ENCODE peak calls at places on chromosomes 6 and 20, in ten cellular contexts. One of them, this sample, is unnamed. For H3K4me1 and H3K36me3, the result is how much of the 10 kb centered on the place peaks cover.

GRCh38 chr6:136114661-136115060 is 135.4 kb downstream of the MTFR2 start:
- DNase-seq in PC-3: no peak
- DNase-seq in heart left ventricle: no peak
- DNase-seq in colonic mucosa: no peak
- DNase-seq in body of pancreas: no peak
- DNase-seq in breast epithelium: no peak
- DNase-seq in GM23248: no peak
- DNase-seq in cardiac muscle cell: no peak
- DNase-seq in PC-9: no peak
- DNase-seq in Peyer's patch: no peak
- DNase-seq in this sample: no peak

GRCh38 chr6:75505426-75505825 is 11.8 kb upstream of the FILIP1 start:
- DNase-seq in PC-3: no peak
- DNase-seq in Peyer's patch: no peak
- DNase-seq in breast epithelium: no peak
- DNase-seq in colonic mucosa: no peak
- DNase-seq in GM23248: no peak
- DNase-seq in heart left ventricle: no peak
- DNase-seq in cardiac muscle cell: no peak
- DNase-seq in PC-9: no peak
- DNase-seq in body of pancreas: no peak
- DNase-seq in this sample: no peak

GRCh38 chr20:63881451-63882226 is 13.3 kb upstream of the DNAJC5 start:
- DNase-seq in body of pancreas: no peak
- DNase-seq in PC-9: no peak
- DNase-seq in PC-3: no peak
- DNase-seq in heart left ventricle: no peak
- DNase-seq in Peyer's patch: no peak
- DNase-seq in colonic mucosa: no peak
- DNase-seq in GM23248: no peak
- DNase-seq in breast epithelium: no peak
- DNase-seq in cardiac muscle cell: no peak
- DNase-seq in this sample: no peak

GRCh38 chr6:110250058-110250457 is 69.8 kb downstream of the CDC40 start:
- DNase-seq in GM23248: no peak
- DNase-seq in breast epithelium: no peak
- DNase-seq in body of pancreas: no peak
- DNase-seq in PC-9: no peak
- DNase-seq in cardiac muscle cell: no peak
- DNase-seq in heart left ventricle: no peak
- DNase-seq in colonic mucosa: no peak
- DNase-seq in PC-3: no peak
- DNase-seq in Peyer's patch: no peak
- DNase-seq in this sample: no peak

GRCh38 chr6:18741741-18742140 is 354.6 kb downstream of the RNF144B start:
- DNase-seq in heart left ventricle: no peak
- DNase-seq in cardiac muscle cell: no peak
- DNase-seq in body of pancreas: no peak
- DNase-seq in PC-9: no peak
- DNase-seq in Peyer's patch: no peak
- DNase-seq in PC-3: no peak
- DNase-seq in GM23248: no peak
- DNase-seq in colonic mucosa: no peak
- DNase-seq in breast epithelium: no peak
- DNase-seq in this sample: no peak

GRCh38 chr6:118387921-118388701 is 160.0 kb upstream of the PLN start:
- DNase-seq in GM23248: peak
- DNase-seq in Peyer's patch: no peak
- DNase-seq in PC-9: no peak
- DNase-seq in colonic mucosa: no peak
- DNase-seq in breast epithelium: no peak
- DNase-seq in cardiac muscle cell: peak
- DNase-seq in body of pancreas: no peak
- DNase-seq in PC-3: peak
- DNase-seq in heart left ventricle: no peak
- DNase-seq in this sample: no peak

GRCh38 chr6:137389150-137389664 is 105.0 kb downstream of the OLIG3 start:
- DNase-seq in PC-9: no peak
- DNase-seq in body of pancreas: no peak
- DNase-seq in PC-3: peak
- DNase-seq in breast epithelium: no peak
- DNase-seq in GM23248: no peak
- DNase-seq in Peyer's patch: peak
- DNase-seq in cardiac muscle cell: peak
- DNase-seq in colonic mucosa: peak
- DNase-seq in heart left ventricle: no peak
- DNase-seq in this sample: no peak

GRCh38 chr6:155171747-155172191 is 92.0 kb upstream of the CLDN20 start:
- DNase-seq in cardiac muscle cell: peak
- DNase-seq in heart left ventricle: no peak
- DNase-seq in PC-9: no peak
- DNase-seq in Peyer's patch: no peak
- DNase-seq in GM23248: peak
- DNase-seq in breast epithelium: no peak
- DNase-seq in PC-3: no peak
- DNase-seq in body of pancreas: no peak
- DNase-seq in colonic mucosa: no peak
- DNase-seq in this sample: no peak

GRCh38 chr20:33839591-33839990 is 28.4 kb downstream of the CHMP4B start:
- DNase-seq in GM23248: no peak
- DNase-seq in breast epithelium: no peak
- DNase-seq in Peyer's patch: no peak
- DNase-seq in cardiac muscle cell: no peak
- DNase-seq in heart left ventricle: peak
- DNase-seq in PC-3: no peak
- DNase-seq in PC-9: no peak
- DNase-seq in body of pancreas: peak
- DNase-seq in colonic mucosa: peak
- DNase-seq in this sample: peak

GRCh38 chr20:33842346-33842745 is 31.2 kb downstream of the CHMP4B start:
- DNase-seq in breast epithelium: no peak
- DNase-seq in Peyer's patch: no peak
- DNase-seq in cardiac muscle cell: no peak
- DNase-seq in GM23248: no peak
- DNase-seq in heart left ventricle: no peak
- DNase-seq in PC-9: no peak
- DNase-seq in PC-3: no peak
- DNase-seq in colonic mucosa: no peak
- DNase-seq in body of pancreas: no peak
- DNase-seq in this sample: no peak

GRCh38 chr20:33840759-33841438 is 29.8 kb downstream of the CHMP4B start:
- DNase-seq in cardiac muscle cell: no peak
- DNase-seq in PC-3: no peak
- DNase-seq in heart left ventricle: no peak
- DNase-seq in breast epithelium: no peak
- DNase-seq in colonic mucosa: no peak
- DNase-seq in PC-9: no peak
- DNase-seq in GM23248: no peak
- DNase-seq in body of pancreas: no peak
- DNase-seq in Peyer's patch: no peak
- DNase-seq in this sample: no peak

GRCh38 chr20:33843854-33844253 is 32.7 kb downstream of the CHMP4B start:
- DNase-seq in cardiac muscle cell: no peak
- DNase-seq in PC-3: peak
- DNase-seq in Peyer's patch: peak
- DNase-seq in GM23248: no peak
- DNase-seq in PC-9: no peak
- DNase-seq in breast epithelium: no peak
- DNase-seq in heart left ventricle: no peak
- DNase-seq in colonic mucosa: peak
- DNase-seq in body of pancreas: peak
- DNase-seq in this sample: no peak

DNA sequence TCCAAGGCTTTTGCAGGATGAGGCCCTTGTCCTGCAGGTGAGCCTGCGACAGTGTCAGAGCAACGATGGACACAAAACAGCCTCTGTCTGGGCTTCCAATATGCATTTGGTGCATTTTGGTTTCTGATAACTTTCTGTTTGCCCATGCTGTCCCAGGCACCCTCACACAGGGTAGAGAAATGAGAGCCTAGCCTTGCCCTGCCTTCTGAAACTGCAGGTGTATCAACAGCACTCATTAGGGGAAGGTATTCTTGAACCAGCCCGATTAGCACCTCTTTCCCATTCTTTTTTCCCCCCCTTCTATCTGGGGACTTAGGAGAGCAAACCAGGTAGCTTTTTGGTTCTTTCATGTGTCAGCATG is 30.3 kb downstream of the CHMP4B start:
- DNase-seq in breast epithelium: no peak
- DNase-seq in cardiac muscle cell: no peak
- DNase-seq in heart left ventricle: no peak
- DNase-seq in PC-9: no peak
- DNase-seq in PC-3: no peak
- DNase-seq in Peyer's patch: no peak
- DNase-seq in body of pancreas: no peak
- DNase-seq in GM23248: no peak
- DNase-seq in colonic mucosa: no peak
- DNase-seq in this sample: no peak
- H3K4me1 ChIP-seq in breast epithelium: under half
- H3K4me1 ChIP-seq in cardiac muscle cell: half or more
- H3K4me1 ChIP-seq in heart left ventricle: half or more
- H3K4me1 ChIP-seq in PC-9: under half
- H3K4me1 ChIP-seq in PC-3: under half
- H3K4me1 ChIP-seq in Peyer's patch: under half
- H3K4me1 ChIP-seq in body of pancreas: half or more
- H3K4me1 ChIP-seq in GM23248: under half
- H3K4me1 ChIP-seq in colonic mucosa: half or more
- H3K4me1 ChIP-seq in this sample: half or more

GRCh38 chr6:40350193-40350941 is 236.8 kb downstream of the LRFN2 start:
- DNase-seq in breast epithelium: no peak
- DNase-seq in cardiac muscle cell: no peak
- DNase-seq in PC-9: no peak
- DNase-seq in Peyer's patch: no peak
- DNase-seq in PC-3: no peak
- DNase-seq in colonic mucosa: no peak
- DNase-seq in heart left ventricle: no peak
- DNase-seq in GM23248: no peak
- DNase-seq in body of pancreas: no peak
- DNase-seq in this sample: no peak
- H3K36me3 ChIP-seq in breast epithelium: under half
- H3K36me3 ChIP-seq in cardiac muscle cell: under half
- H3K36me3 ChIP-seq in PC-9: under half
- H3K36me3 ChIP-seq in Peyer's patch: under half
- H3K36me3 ChIP-seq in PC-3: under half
- H3K36me3 ChIP-seq in colonic mucosa: under half
- H3K36me3 ChIP-seq in heart left ventricle: under half
- H3K36me3 ChIP-seq in GM23248: under half
- H3K36me3 ChIP-seq in body of pancreas: under half
- H3K36me3 ChIP-seq in this sample: under half

DNA sequence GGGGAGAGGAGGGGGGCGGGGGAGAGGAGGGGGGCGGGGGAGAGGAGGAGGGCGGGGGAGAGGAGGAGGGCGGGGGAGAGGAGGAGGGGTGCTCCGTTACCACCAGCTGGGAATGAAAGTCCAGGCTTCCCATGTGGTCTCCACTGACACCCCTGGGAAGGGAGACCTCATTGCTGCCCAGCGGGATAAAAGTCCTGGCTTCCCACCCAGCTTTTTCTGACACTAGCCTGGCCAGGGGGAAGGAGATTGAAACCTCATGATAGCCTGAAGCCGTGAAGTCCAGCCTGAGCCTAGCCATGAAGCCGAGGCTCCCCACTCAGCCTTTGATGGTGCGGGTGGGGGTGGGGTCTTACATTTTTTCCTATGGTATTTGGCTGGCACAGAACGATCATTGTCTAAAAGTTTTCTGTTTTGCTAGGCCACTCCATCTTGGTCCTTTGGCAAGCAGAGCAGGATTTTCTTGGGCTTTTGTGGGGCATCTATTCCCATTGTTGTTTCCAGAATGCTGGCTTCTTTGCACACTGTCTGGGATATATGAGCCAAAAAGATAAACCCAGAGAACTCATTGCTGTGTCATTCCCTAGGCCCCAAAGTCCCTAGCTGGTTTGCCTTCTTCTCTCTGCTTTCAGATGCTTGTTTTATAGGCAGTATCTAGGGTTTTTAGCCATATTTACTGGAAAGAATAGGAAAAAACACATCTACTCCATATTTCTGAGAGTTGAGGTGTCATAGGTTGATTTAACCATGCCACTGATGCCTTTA is 67.9 kb upstream of the RNF24 start:
- DNase-seq in PC-3: no peak
- DNase-seq in body of pancreas: no peak
- DNase-seq in PC-9: no peak
- DNase-seq in cardiac muscle cell: no peak
- DNase-seq in GM23248: no peak
- DNase-seq in colonic mucosa: no peak
- DNase-seq in breast epithelium: peak
- DNase-seq in Peyer's patch: no peak
- DNase-seq in heart left ventricle: no peak
- DNase-seq in this sample: no peak
- H3K4me1 ChIP-seq in PC-3: under half
- H3K4me1 ChIP-seq in body of pancreas: under half
- H3K4me1 ChIP-seq in PC-9: under half
- H3K4me1 ChIP-seq in cardiac muscle cell: under half
- H3K4me1 ChIP-seq in GM23248: under half
- H3K4me1 ChIP-seq in colonic mucosa: under half
- H3K4me1 ChIP-seq in breast epithelium: under half
- H3K4me1 ChIP-seq in Peyer's patch: under half
- H3K4me1 ChIP-seq in heart left ventricle: under half
- H3K4me1 ChIP-seq in this sample: under half

GRCh38 chr6:130138116-130138908 is 84.4 kb downstream of the SAMD3 start:
- DNase-seq in Peyer's patch: no peak
- DNase-seq in PC-9: no peak
- DNase-seq in breast epithelium: no peak
- DNase-seq in GM23248: no peak
- DNase-seq in body of pancreas: no peak
- DNase-seq in PC-3: no peak
- DNase-seq in cardiac muscle cell: no peak
- DNase-seq in colonic mucosa: no peak
- DNase-seq in heart left ventricle: no peak
- DNase-seq in this sample: no peak

GRCh38 chr6:130138909-130139242 is 83.9 kb downstream of the SAMD3 start:
- DNase-seq in breast epithelium: no peak
- DNase-seq in PC-3: no peak
- DNase-seq in body of pancreas: no peak
- DNase-seq in heart left ventricle: no peak
- DNase-seq in cardiac muscle cell: no peak
- DNase-seq in GM23248: no peak
- DNase-seq in colonic mucosa: no peak
- DNase-seq in Peyer's patch: no peak
- DNase-seq in PC-9: no peak
- DNase-seq in this sample: no peak

GRCh38 chr6:130134594-130134993 is 88.2 kb downstream of the SAMD3 start:
- DNase-seq in GM23248: no peak
- DNase-seq in body of pancreas: no peak
- DNase-seq in PC-9: no peak
- DNase-seq in colonic mucosa: no peak
- DNase-seq in heart left ventricle: no peak
- DNase-seq in Peyer's patch: no peak
- DNase-seq in breast epithelium: no peak
- DNase-seq in cardiac muscle cell: no peak
- DNase-seq in PC-3: no peak
- DNase-seq in this sample: no peak

GRCh38 chr6:130140084-130140483 is 82.7 kb downstream of the SAMD3 start:
- DNase-seq in PC-3: no peak
- DNase-seq in cardiac muscle cell: peak
- DNase-seq in breast epithelium: no peak
- DNase-seq in GM23248: peak
- DNase-seq in heart left ventricle: no peak
- DNase-seq in PC-9: no peak
- DNase-seq in body of pancreas: no peak
- DNase-seq in colonic mucosa: no peak
- DNase-seq in Peyer's patch: no peak
- DNase-seq in this sample: no peak

DNA sequence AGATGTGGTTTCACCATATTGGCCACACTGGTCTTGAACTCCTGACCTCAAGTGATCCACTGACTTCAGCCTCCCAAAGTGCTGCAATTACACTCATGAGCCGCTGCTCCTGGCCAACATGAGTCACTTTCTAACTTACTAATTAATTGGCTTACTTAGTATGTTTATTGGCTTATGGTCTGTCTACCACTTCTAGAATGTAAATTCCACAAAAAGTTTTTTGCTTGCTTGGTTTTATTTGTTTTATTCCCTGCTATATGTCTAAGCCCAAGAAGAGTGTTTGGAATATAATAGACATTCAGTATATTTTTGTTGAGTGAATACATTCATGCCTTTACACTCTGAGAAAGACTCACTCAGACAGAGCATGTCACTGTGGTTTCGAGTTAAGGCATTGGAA is 85.9 kb downstream of the SAMD3 start:
- DNase-seq in body of pancreas: no peak
- DNase-seq in breast epithelium: no peak
- DNase-seq in GM23248: no peak
- DNase-seq in cardiac muscle cell: no peak
- DNase-seq in PC-3: no peak
- DNase-seq in PC-9: no peak
- DNase-seq in heart left ventricle: no peak
- DNase-seq in Peyer's patch: no peak
- DNase-seq in colonic mucosa: no peak
- DNase-seq in this sample: no peak
- H3K36me3 ChIP-seq in body of pancreas: under half
- H3K36me3 ChIP-seq in breast epithelium: under half
- H3K36me3 ChIP-seq in GM23248: under half
- H3K36me3 ChIP-seq in cardiac muscle cell: under half
- H3K36me3 ChIP-seq in PC-3: under half
- H3K36me3 ChIP-seq in PC-9: under half
- H3K36me3 ChIP-seq in heart left ventricle: under half
- H3K36me3 ChIP-seq in Peyer's patch: under half
- H3K36me3 ChIP-seq in colonic mucosa: under half
- H3K36me3 ChIP-seq in this sample: under half

This sample was measured in BE2C.